ENCODE peak calls at places on chromosomes 3 and 15, in eight cellular contexts. O is tibial artery, A is psoas muscle, E is hepatocyte, U is heart left ventricle, B is cardiac muscle cell, K is astrocyte of the spinal cord, I is HFF-Myc. J is an unnamed sample.

GRCh38 chr3:35645189-35645588 is 5.9 kb downstream of the ARPP21 start:
- DNase-seq in O (no peak), A (no peak), E (no peak), U (no peak), B (no peak), K (no peak), I (no peak), J (no peak)

GRCh38 chr3:40623567-40623966 is 98.8 kb downstream of the ZNF621 start:
- DNase-seq in O (no peak), A (no peak), E (no peak), U (no peak), B (no peak), K (peak; percentile 14), I (no peak), J (no peak)

GRCh38 chr15:78635346-78635745 is 5.7 kb downstream of the CHRNB4 start:
- DNase-seq in O (no peak), A (no peak), E (no peak), U (no peak), B (no peak), K (no peak), I (no peak), J (no peak)

GRCh38 chr3:13427662-13428603 is 7.8 kb upstream of the NUP210 start:
- DNase-seq in O (no peak), A (no peak), E (no peak), U (no peak), B (no peak), K (no peak), I (no peak), J (no peak)

GRCh38 chr3:107032111-107032510 is 345.1 kb upstream of the CCDC54 start:
- DNase-seq in O (no peak), A (no peak), E (no peak), U (no peak), B (no peak), K (no peak), I (no peak), J (no peak)

GRCh38 chr15:70276401-70276800 is 178.7 kb upstream of the TLE3 start:
- DNase-seq in O (peak; percentile 35), A (no peak), E (no peak), U (no peak), B (no peak), K (no peak), I (no peak), J (no peak)

GRCh38 chr3:65449841-65450416 is 588.8 kb downstream of the MAGI1 start:
- DNase-seq in O (no peak), A (no peak), E (no peak), U (no peak), B (no peak), K (no peak), I (no peak), J (no peak)

GRCh38 chr15:92653836-92654524 is 1.6 kb downstream of the FAM174B start:
- DNase-seq in O (no peak), A (no peak), E (peak; percentile 72), U (peak; percentile 29), B (peak; percentile 50), K (peak; percentile 29), I (no peak), J (no peak)

GRCh38 chr3:32239638-32240550 is 1.4 kb downstream of the CMTM8 start:
- DNase-seq in O (no peak), A (no peak), E (peak; percentile 60), U (no peak), B (peak; percentile 57), K (peak; percentile 40), I (no peak), J (no peak)

GRCh38 chr15:62742409-62743171 is 300.0 kb upstream of the TPM1 start:
- DNase-seq in O (peak; percentile 92), A (peak; percentile 83), E (peak; percentile 88), U (peak; percentile 40), B (peak; percentile 75), K (peak; percentile 73), I (peak; percentile 59), J (peak; percentile 82)

GRCh38 chr15:65818927-65819562 is 27.0 kb upstream of the DENND4A start:
- DNase-seq in O (no peak), A (no peak), E (no peak), U (no peak), B (no peak), K (no peak), I (no peak), J (no peak)

GRCh38 chr3:50806806-50807205 is 132.1 kb downstream of the DOCK3 start:
- DNase-seq in O (no peak), A (no peak), E (peak; percentile 20), U (no peak), B (peak; percentile 4), K (no peak), I (no peak), J (no peak)

GRCh38 chr3:130354430-130354829 is 9.0 kb downstream of the COL6A5 start:
- DNase-seq in O (no peak), A (no peak), E (no peak), U (no peak), B (no peak), K (no peak), I (no peak), J (no peak)

GRCh38 chr3:52277071-52277964 is 1.1 kb downstream of the WDR82 start:
- DNase-seq in O (peak; percentile 87), A (peak; percentile 91), E (peak; percentile 85), U (peak; percentile 86), B (peak; percentile 81), K (peak; percentile 50), I (peak; percentile 26), J (peak; percentile 65)

GRCh38 chr3:43163895-43164493 is 58.1 kb upstream of the POMGNT2 start:
- DNase-seq in O (no peak), A (no peak), E (no peak), U (no peak), B (no peak), K (no peak), I (no peak), J (no peak)

GRCh38 chr15:85624241-85624855 is 170.4 kb downstream of the KLHL25 start:
- DNase-seq in O (no peak), A (no peak), E (no peak), U (peak; percentile 60), B (no peak), K (no peak), I (no peak), J (no peak)
- H3K4me3 ChIP-seq in O (no peak overlapping the region), A (peak overlapping the region; percentile 24), E (no peak overlapping the region), U (peak overlapping the region; percentile 67), B (no peak overlapping the region), K (no peak overlapping the region), I (no peak overlapping the region), J (peak overlapping the region; percentile 64)

GRCh38 chr3:67647390-67647878 is 7.0 kb downstream of the SUCLG2 start:
- DNase-seq in O (no peak), A (peak; percentile 63), E (peak; percentile 86), U (no peak), B (no peak), K (peak; percentile 98), I (peak; percentile 74), J (no peak)

GRCh38 chr3:67649681-67650080 is 4.7 kb downstream of the SUCLG2 start:
- DNase-seq in O (no peak), A (no peak), E (no peak), U (no peak), B (no peak), K (no peak), I (no peak), J (no peak)

GRCh38 chr3:67648229-67648628 is 6.2 kb downstream of the SUCLG2 start:
- DNase-seq in O (no peak), A (no peak), E (peak; percentile 37), U (no peak), B (no peak), K (no peak), I (no peak), J (no peak)

GRCh38 chr3:67648701-67649100 is 5.7 kb downstream of the SUCLG2 start:
- DNase-seq in O (no peak), A (no peak), E (peak; percentile 35), U (no peak), B (no peak), K (peak; percentile 76), I (no peak), J (no peak)

DNA sequence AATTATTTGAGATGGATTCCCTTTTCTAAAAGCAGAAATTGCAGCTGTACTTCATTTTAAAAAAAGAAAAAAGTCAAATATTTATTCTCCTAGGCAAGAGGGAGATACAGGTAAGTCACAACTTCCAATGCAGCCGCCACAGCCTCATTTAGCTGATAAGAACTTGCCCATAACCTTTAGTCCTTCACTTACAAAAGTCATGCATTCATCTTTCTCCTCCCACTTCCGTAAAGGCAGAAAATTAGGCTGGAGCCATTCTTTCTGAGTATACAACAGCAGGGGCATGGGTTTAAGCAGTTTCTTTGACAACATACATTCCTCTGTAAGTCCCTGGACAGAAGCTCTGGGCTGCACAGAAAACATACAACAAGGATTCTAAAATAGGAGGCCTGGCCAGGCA is 4.3 kb downstream of the SUCLG2 start:
- DNase-seq in O (no peak), A (no peak), E (peak; percentile 48), U (no peak), B (no peak), K (no peak), I (no peak), J (no peak)
- H3K4me3 ChIP-seq in O (no peak overlapping the region), A (no peak overlapping the region), E (no peak overlapping the region), U (no peak overlapping the region), B (no peak overlapping the region), K (no peak overlapping the region), I (no peak overlapping the region), J (no peak overlapping the region)

GRCh38 chr15:40893019-40893723 is 1.1 kb upstream of the VPS18 start:
- DNase-seq in O (no peak), A (no peak), E (no peak), U (no peak), B (no peak), K (no peak), I (no peak), J (no peak)
- H3K4me3 ChIP-seq in O (peak overlapping the region; percentile 74), A (peak overlapping the region; percentile 98), E (no peak overlapping the region), U (peak overlapping the region; percentile 77), B (no peak overlapping the region), K (no peak overlapping the region), I (no peak overlapping the region), J (peak overlapping the region; percentile 83)

GRCh38 chr15:68228143-68228970 is 1.2 kb downstream of the CLN6 start:
- DNase-seq in O (peak; percentile 58), A (peak; percentile 30), E (no peak), U (no peak), B (no peak), K (peak; percentile 14), I (no peak), J (no peak)

GRCh38 chr15:68230157-68231100 is 901 bp upstream of the CLN6 start:
- DNase-seq in O (peak; percentile 66), A (no peak), E (no peak), U (no peak), B (no peak), K (no peak), I (no peak), J (no peak)

GRCh38 chr15:68228971-68229385 is 550 bp downstream of the CLN6 start:
- DNase-seq in O (peak; percentile 70), A (no peak), E (peak; percentile 15), U (no peak), B (no peak), K (no peak), I (no peak), J (peak; percentile 25)

GRCh38 chr15:68229386-68230156 is at the start of gene CLN6:
- DNase-seq in O (peak; percentile 89), A (peak; percentile 90), E (peak; percentile 93), U (peak; percentile 85), B (peak; percentile 90), K (peak; percentile 75), I (peak; percentile 57), J (peak; percentile 80)

DNA sequence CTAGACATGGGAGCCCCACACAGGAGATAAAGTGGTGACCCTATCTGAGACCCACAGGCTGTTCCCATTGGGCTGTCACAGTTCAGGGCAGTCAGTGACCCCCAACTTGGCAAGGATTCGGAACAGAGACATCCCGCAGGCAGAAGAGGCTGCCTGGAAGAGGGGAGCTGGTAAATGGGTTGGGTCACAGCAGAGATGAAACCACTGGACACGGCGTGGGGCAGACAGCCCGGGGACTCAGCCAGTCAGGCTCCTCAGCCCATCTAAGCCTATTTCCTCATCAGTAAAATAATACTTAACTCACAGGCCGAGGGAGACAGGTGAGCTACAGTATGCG is 1.8 kb downstream of the CLN6 start:
- DNase-seq in O (peak; percentile 60), A (peak; percentile 38), E (no peak), U (no peak), B (no peak), K (no peak), I (no peak), J (no peak)
- H3K4me3 ChIP-seq in O (no peak overlapping the region), A (no peak overlapping the region), E (peak overlapping the region; percentile 97), U (no peak overlapping the region), B (no peak overlapping the region), K (no peak overlapping the region), I (peak overlapping the region; percentile 93), J (no peak overlapping the region)

J was measured in uterus.